ENCODE peak calls at places on chromosomes 11 and 22, in ten cellular contexts. E is kidney; X is IMR-90; D is stomach; Q is right cardiac atrium; S is aorta; F is CD4-positive, alpha-beta T cell; U is PC-9; I is right lobe of liver; N is coronary artery. C is an unnamed sample.
A peak's percentile ranks its signal among the peaks of the same experiment; 100 is the strongest.

GRCh38 chr22:35883028-35883620 is 145.5 kb downstream of the RBFOX2 start:
- DNase-seq in E (no peak), X (peak; percentile 55), D (no peak), Q (no peak), S (no peak), F (no peak), U (peak; percentile 65), I (no peak), N (no peak), C (no peak)

GRCh38 chr11:126317681-126318641 is 14.1 kb downstream of the DCPS start:
- DNase-seq in E (peak; percentile 90), X (peak; percentile 83), D (no peak), Q (peak; percentile 94), S (peak; percentile 86), F (peak; percentile 16), U (no peak), I (no peak), N (peak; percentile 86), C (peak; percentile 85)

GRCh38 chr11:103625624-103625965 is 410.8 kb upstream of the DDI1 start:
- DNase-seq in E (no peak), X (no peak), D (no peak), Q (no peak), S (no peak), F (no peak), U (no peak), I (no peak), N (no peak), C (no peak)

GRCh38 chr22:19765477-19766234 is 5.1 kb downstream of the TBX1 start:
- DNase-seq in E (no peak), X (no peak), D (no peak), Q (peak; percentile 63), S (peak; percentile 70), F (peak; percentile 10), U (no peak), I (no peak), N (no peak), C (no peak)

GRCh38 chr11:44634401-44635281 is 69.2 kb downstream of the CD82 start:
- DNase-seq in E (peak; percentile 93), X (peak; percentile 79), D (peak; percentile 35), Q (peak; percentile 90), S (peak; percentile 77), F (no peak), U (no peak), I (peak; percentile 86), N (peak; percentile 78), C (peak; percentile 81)

GRCh38 chr11:100673063-100673462 is 14.0 kb upstream of the ARHGAP42 start:
- DNase-seq in E (no peak), X (peak; percentile 81), D (no peak), Q (no peak), S (no peak), F (no peak), U (no peak), I (no peak), N (no peak), C (no peak)

GRCh38 chr11:14578551-14578956 is 58.4 kb upstream of the PSMA1 start:
- DNase-seq in E (no peak), X (peak; percentile 54), D (peak; percentile 46), Q (no peak), S (no peak), F (peak; percentile 64), U (no peak), I (no peak), N (no peak), C (no peak)

GRCh38 chr22:39343259-39344045 is 6.3 kb upstream of the SYNGR1 start:
- DNase-seq in E (no peak), X (peak; percentile 58), D (peak; percentile 75), Q (peak; percentile 78), S (peak; percentile 68), F (peak; percentile 58), U (peak; percentile 72), I (peak; percentile 64), N (no peak), C (peak; percentile 41)

GRCh38 chr22:50739894-50740293 is 1.9 kb downstream of the ACR start:
- DNase-seq in E (peak; percentile 38), X (no peak), D (peak; percentile 17), Q (peak; percentile 33), S (no peak), F (no peak), U (no peak), I (no peak), N (no peak), C (no peak)

GRCh38 chr11:114026355-114026754 is 33.2 kb upstream of the ZBTB16 start:
- DNase-seq in E (no peak), X (no peak), D (no peak), Q (no peak), S (no peak), F (peak; percentile 9), U (no peak), I (no peak), N (no peak), C (no peak)

GRCh38 chr22:22479999-22480532 is 28.5 kb downstream of the ZNF280B start:
- DNase-seq in E (no peak), X (peak; percentile 51), D (no peak), Q (no peak), S (no peak), F (no peak), U (no peak), I (no peak), N (no peak), C (no peak)

GRCh38 chr11:97525273-97525672 is 1135.5 kb downstream of the JRKL start:
- DNase-seq in E (no peak), X (no peak), D (no peak), Q (no peak), S (no peak), F (no peak), U (no peak), I (no peak), N (no peak), C (no peak)
- H3K27ac ChIP-seq in E (no peak overlapping the region), X (no peak overlapping the region), D (no peak overlapping the region), Q (no peak overlapping the region), S (no peak overlapping the region), F (no peak overlapping the region), U (no peak overlapping the region), I (no peak overlapping the region), N (no peak overlapping the region), C (no peak overlapping the region)

GRCh38 chr11:94814238-94814976 is 46.3 kb downstream of the AMOTL1 start:
- DNase-seq in E (no peak), X (no peak), D (no peak), Q (no peak), S (no peak), F (no peak), U (no peak), I (no peak), N (no peak), C (no peak)

GRCh38 chr11:94809251-94809650 is 41.1 kb downstream of the AMOTL1 start:
- DNase-seq in E (no peak), X (peak; percentile 63), D (no peak), Q (no peak), S (no peak), F (no peak), U (no peak), I (no peak), N (no peak), C (no peak)

GRCh38 chr11:94815705-94816344 is 47.7 kb downstream of the AMOTL1 start:
- DNase-seq in E (no peak), X (no peak), D (no peak), Q (no peak), S (no peak), F (no peak), U (no peak), I (no peak), N (no peak), C (no peak)

DNA sequence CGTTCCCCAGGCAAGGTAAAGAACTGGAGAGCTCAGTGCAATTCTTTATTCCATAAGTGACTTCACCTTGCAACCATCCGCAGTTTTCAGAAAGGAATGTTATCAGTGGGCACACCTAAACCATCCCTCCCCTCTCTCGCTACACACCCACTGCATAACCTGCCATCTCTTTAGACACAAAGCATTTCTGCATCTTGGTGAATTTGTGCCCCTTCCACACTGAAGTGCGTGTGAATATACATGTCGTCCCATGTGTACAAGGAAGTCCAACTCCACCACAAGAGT is 45.2 kb downstream of the AMOTL1 start:
- DNase-seq in E (no peak), X (no peak), D (no peak), Q (no peak), S (no peak), F (no peak), U (no peak), I (no peak), N (no peak), C (no peak)
- H3K27ac ChIP-seq in E (no peak overlapping the region), X (peak overlapping the region; percentile 83), D (peak overlapping the region; percentile 53), Q (no peak overlapping the region), S (no peak overlapping the region), F (no peak overlapping the region), U (no peak overlapping the region), I (no peak overlapping the region), N (no peak overlapping the region), C (no peak overlapping the region)

DNA sequence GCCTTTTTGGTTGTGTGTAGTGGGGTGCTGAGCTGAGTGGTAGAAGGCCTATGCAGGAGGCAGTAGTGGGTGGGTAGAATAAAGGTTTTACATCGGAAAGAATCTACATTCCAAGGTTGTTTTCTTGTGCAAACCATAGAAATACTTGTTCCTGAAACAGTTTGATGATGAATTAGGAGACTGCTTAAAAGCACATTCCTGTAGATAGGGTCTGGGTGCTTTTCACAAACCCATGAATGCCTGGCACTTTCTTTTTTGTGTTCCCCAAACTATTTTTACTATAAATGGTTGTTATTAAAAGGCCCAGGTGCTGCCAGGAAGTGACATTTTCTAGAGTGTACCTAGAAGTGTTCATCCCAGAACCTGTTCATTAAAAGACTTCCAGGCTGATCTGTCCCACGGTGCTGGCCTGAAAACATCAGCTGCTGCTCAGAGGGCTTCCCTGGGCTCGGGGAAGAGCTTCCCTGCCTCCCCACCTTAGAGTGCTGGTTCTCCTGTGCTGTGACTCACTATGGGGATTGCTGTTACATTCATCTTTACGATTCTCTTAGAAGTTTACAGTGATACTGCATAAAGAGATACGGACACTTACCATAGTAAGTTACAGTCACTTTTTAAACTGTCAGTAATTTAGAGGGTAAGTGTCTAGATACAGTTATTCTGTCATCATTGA is 27.9 kb downstream of the PPFIA1 start:
- DNase-seq in E (no peak), X (peak; percentile 46), D (no peak), Q (no peak), S (no peak), F (no peak), U (no peak), I (no peak), N (no peak), C (no peak)
- H3K27ac ChIP-seq in E (no peak overlapping the region), X (peak overlapping the region; percentile 75), D (no peak overlapping the region), Q (no peak overlapping the region), S (no peak overlapping the region), F (no peak overlapping the region), U (peak overlapping the region; percentile 12), I (no peak overlapping the region), N (no peak overlapping the region), C (no peak overlapping the region)

GRCh38 chr11:33062137-33062536 is 22.8 kb downstream of the TCP11L1 start:
- DNase-seq in E (no peak), X (no peak), D (no peak), Q (no peak), S (no peak), F (no peak), U (no peak), I (no peak), N (no peak), C (no peak)
- H3K27ac ChIP-seq in E (no peak overlapping the region), X (peak overlapping the region; percentile 27), D (no peak overlapping the region), Q (no peak overlapping the region), S (no peak overlapping the region), F (no peak overlapping the region), U (no peak overlapping the region), I (no peak overlapping the region), N (no peak overlapping the region), C (no peak overlapping the region)

GRCh38 chr11:29171350-29171950 is 845.4 kb downstream of the KCNA4 start:
- DNase-seq in E (no peak), X (peak; percentile 37), D (no peak), Q (no peak), S (no peak), F (no peak), U (no peak), I (no peak), N (no peak), C (no peak)

GRCh38 chr11:29173660-29174062 is 843.2 kb downstream of the KCNA4 start:
- DNase-seq in E (no peak), X (peak; percentile 99), D (no peak), Q (no peak), S (no peak), F (no peak), U (peak; percentile 45), I (no peak), N (no peak), C (no peak)
- H3K27ac ChIP-seq in E (no peak overlapping the region), X (peak overlapping the region; percentile 99), D (no peak overlapping the region), Q (no peak overlapping the region), S (no peak overlapping the region), F (no peak overlapping the region), U (no peak overlapping the region), I (no peak overlapping the region), N (no peak overlapping the region), C (no peak overlapping the region)